ENCODE peak calls at places on chromosomes 7 and 10, in five cellular contexts. H, Z, E, N and T are unnamed samples.

GRCh38 chr10:20105931-20106330 is 289.7 kb downstream of the PLXDC2 start:
- DNase-seq in H (no peak), Z (no peak), E (no peak), N (no peak), T (no peak)

GRCh38 chr10:42996588-42996987 is 80.3 kb upstream of the RET start:
- DNase-seq in H (no peak), Z (no peak), E (peak), N (no peak), T (no peak)

GRCh38 chr7:129843982-129844840 is 108.5 kb downstream of the UBE2H start:
- DNase-seq in H (no peak), Z (no peak), E (no peak), N (no peak), T (no peak)

GRCh38 chr7:151172273-151173141 is 5.0 kb upstream of the GBX1 start:
- DNase-seq in H (peak), Z (peak), E (peak), N (peak), T (peak)

GRCh38 chr7:156780724-156781455 is 112.1 kb downstream of the LMBR1 start:
- DNase-seq in H (no peak), Z (no peak), E (no peak), N (no peak), T (no peak)

GRCh38 chr10:72785422-72785818 is 93.5 kb downstream of the MCU start:
- DNase-seq in H (no peak), Z (no peak), E (no peak), N (no peak), T (no peak)

GRCh38 chr7:15581352-15581951 is 19.6 kb upstream of the AGMO start:
- DNase-seq in H (no peak), Z (no peak), E (no peak), N (no peak), T (no peak)

GRCh38 chr10:6230335-6230734 is 27.6 kb downstream of the PFKFB3 start:
- DNase-seq in H (no peak), Z (no peak), E (no peak), N (no peak), T (no peak)

GRCh38 chr7:30845426-30846135 is 66.1 kb upstream of the AQP1 start:
- DNase-seq in H (peak), Z (no peak), E (no peak), N (peak), T (no peak)

GRCh38 chr10:119489572-119490326 is 52.8 kb downstream of the RGS10 start:
- DNase-seq in H (peak), Z (peak), E (peak), N (peak), T (peak)

GRCh38 chr10:784759-785538 is 95.5 kb upstream of the DIP2C start:
- DNase-seq in H (peak), Z (peak), E (peak), N (peak), T (peak)

GRCh38 chr7:123190109-123190831 is 9.5 kb downstream of the SLC13A1 start:
- DNase-seq in H (no peak), Z (peak), E (no peak), N (no peak), T (no peak)

GRCh38 chr7:134866581-134866980 is 87.1 kb downstream of the CALD1 start:
- DNase-seq in H (no peak), Z (peak), E (no peak), N (no peak), T (no peak)

GRCh38 chr10:80315391-80315790 is 25.9 kb upstream of the MAT1A start:
- DNase-seq in H (no peak), Z (no peak), E (no peak), N (no peak), T (no peak)

GRCh38 chr10:100148353-100149211 is 37.2 kb downstream of the ERLIN1 start:
- DNase-seq in H (peak), Z (no peak), E (no peak), N (peak), T (no peak)

GRCh38 chr7:140358024-140358770 is 40.1 kb downstream of the SLC37A3 start:
- DNase-seq in H (no peak), Z (no peak), E (no peak), N (no peak), T (no peak)

GRCh38 chr10:132294561-132295320 is 13.0 kb downstream of the STK32C start:
- DNase-seq in H (no peak), Z (no peak), E (no peak), N (no peak), T (peak)

GRCh38 chr7:97006146-97006950 is 995 bp downstream of the DLX6 start:
- DNase-seq in H (peak), Z (peak), E (no peak), N (no peak), T (peak)

GRCh38 chr7:16051561-16052280 is 365.2 kb upstream of the MEOX2 start:
- DNase-seq in H (no peak), Z (no peak), E (no peak), N (no peak), T (no peak)

GRCh38 chr7:66296-66695 is 126.1 kb upstream of the FAM20C start:
- DNase-seq in H (no peak), Z (no peak), E (no peak), N (no peak), T (peak)

GRCh38 chr10:24272374-24272773 is 63.4 kb downstream of the KIAA1217 start:
- DNase-seq in H (no peak), Z (no peak), E (no peak), N (no peak), T (no peak)

GRCh38 chr7:641269-641671 is 85.2 kb upstream of the DNAAF5 start:
- DNase-seq in H (no peak), Z (no peak), E (no peak), N (no peak), T (no peak)

GRCh38 chr7:112272921-112273561 is 66.5 kb downstream of the ZNF277 start:
- DNase-seq in H (no peak), Z (no peak), E (no peak), N (no peak), T (no peak)

GRCh38 chr7:29494350-29494749 is 69.3 kb upstream of the PRR15 start:
- DNase-seq in H (no peak), Z (peak), E (no peak), N (no peak), T (no peak)

GRCh38 chr10:3803884-3804741 is 19.1 kb upstream of the KLF6 start:
- DNase-seq in H (no peak), Z (peak), E (no peak), N (no peak), T (no peak)

GRCh38 chr10:4981722-4982471 is 18.7 kb downstream of the AKR1C1 start:
- DNase-seq in H (peak), Z (peak), E (peak), N (peak), T (no peak)

GRCh38 chr10:1594372-1595241 is 142.7 kb downstream of the ADARB2 start:
- DNase-seq in H (no peak), Z (no peak), E (no peak), N (no peak), T (peak)

GRCh38 chr7:107180378-107180777 is 11.6 kb downstream of the HBP1 start:
- DNase-seq in H (peak), Z (no peak), E (peak), N (peak), T (no peak)

GRCh38 chr7:3217166-3217565 is 83.9 kb upstream of the SDK1 start:
- DNase-seq in H (no peak), Z (no peak), E (no peak), N (peak), T (no peak)

GRCh38 chr7:70752794-70753241 is 379.1 kb upstream of the GALNT17 start:
- DNase-seq in H (no peak), Z (no peak), E (no peak), N (no peak), T (no peak)

GRCh38 chr10:72084094-72084459 is 4.3 kb downstream of the SPOCK2 start:
- DNase-seq in H (no peak), Z (no peak), E (no peak), N (no peak), T (no peak)

GRCh38 chr10:8245131-8246117 is 190.9 kb downstream of the GATA3 start:
- DNase-seq in H (no peak), Z (no peak), E (no peak), N (no peak), T (no peak)

GRCh38 chr10:128982179-128982915 is 484.7 kb upstream of the MGMT start:
- DNase-seq in H (no peak), Z (no peak), E (no peak), N (no peak), T (no peak)

GRCh38 chr10:131079314-131079713 is 232.2 kb downstream of the TCERG1L start:
- DNase-seq in H (no peak), Z (no peak), E (no peak), N (no peak), T (no peak)

GRCh38 chr7:2172311-2173183 is 60.2 kb downstream of the MAD1L1 start:
- DNase-seq in H (peak), Z (peak), E (peak), N (peak), T (no peak)

GRCh38 chr7:121329460-121330052 is 756 bp downstream of the WNT16 start:
- DNase-seq in H (peak), Z (no peak), E (peak), N (peak), T (peak)

GRCh38 chr7:50662059-50662689 is 97.0 kb upstream of the DDC start:
- DNase-seq in H (peak), Z (no peak), E (no peak), N (no peak), T (peak)

GRCh38 chr10:27779462-27779861 is 33.8 kb upstream of the MKX start:
- DNase-seq in H (no peak), Z (no peak), E (no peak), N (no peak), T (no peak)

GRCh38 chr7:124720195-124720594 is 45.4 kb downstream of the GPR37 start:
- DNase-seq in H (peak), Z (peak), E (no peak), N (peak), T (no peak)

GRCh38 chr7:31986878-31987518 is 83.2 kb downstream of the PDE1C start:
- DNase-seq in H (no peak), Z (peak), E (no peak), N (no peak), T (no peak)